ENCODE peak calls at places on chromosomes 6 and 20, in four cellular contexts. C, H, X and G are unnamed samples.

GRCh38 chr6:137112067-137112355 is 61.4 kb downstream of the IL22RA2 start:
- DNase-seq in C (peak; percentile 33), H (peak; percentile 16), X (no peak), G (no peak)

GRCh38 chr6:28884423-28885148 is 39.2 kb downstream of the TRIM27 start:
- DNase-seq in C (no peak), H (no peak), X (no peak), G (no peak)

GRCh38 chr6:156031516-156031915 is 575.9 kb upstream of the NOX3 start:
- DNase-seq in C (no peak), H (no peak), X (no peak), G (no peak)

GRCh38 chr6:35602133-35602946 is 86.4 kb downstream of the FKBP5 start:
- DNase-seq in C (peak; percentile 66), H (no peak), X (no peak), G (no peak)

GRCh38 chr6:100612101-100612500 is 147.4 kb upstream of the SIM1 start:
- DNase-seq in C (no peak), H (no peak), X (no peak), G (no peak)

GRCh38 chr6:97864366-97864765 is 581.4 kb upstream of the MMS22L start:
- DNase-seq in C (peak; percentile 34), H (no peak), X (no peak), G (no peak)

GRCh38 chr20:34316191-34316814 is 13.1 kb upstream of the AHCY start:
- DNase-seq in C (peak; percentile 29), H (no peak), X (no peak), G (no peak)

GRCh38 chr6:18148304-18149025 is 6.4 kb downstream of the TPMT start:
- DNase-seq in C (peak; percentile 92), H (no peak), X (no peak), G (no peak)

GRCh38 chr6:33236852-33237251 is 28.6 kb downstream of the RING1 start:
- DNase-seq in C (no peak), H (no peak), X (no peak), G (no peak)

GRCh38 chr6:38095054-38095453 is 275.5 kb downstream of the ZFAND3 start:
- DNase-seq in C (peak; percentile 62), H (no peak), X (no peak), G (no peak)

GRCh38 chr6:155832596-155832995 is 377.0 kb upstream of the NOX3 start:
- DNase-seq in C (peak; percentile 73), H (no peak), X (no peak), G (no peak)

GRCh38 chr20:59001068-59001448 is 6.0 kb downstream of the CTSZ start:
- DNase-seq in C (no peak), H (no peak), X (no peak), G (no peak)

GRCh38 chr6:84074988-84075781 is 41.6 kb downstream of the MRAP2 start:
- DNase-seq in C (no peak), H (peak; percentile 9), X (no peak), G (peak; percentile 21)

GRCh38 chr6:136123464-136123863 is 126.6 kb downstream of the MTFR2 start:
- DNase-seq in C (peak; percentile 56), H (no peak), X (no peak), G (no peak)

GRCh38 chr20:13294522-13294921 is 73.4 kb downstream of the ISM1 start:
- DNase-seq in C (no peak), H (no peak), X (no peak), G (no peak)

GRCh38 chr20:24605937-24606455 is 136.6 kb downstream of the SYNDIG1 start:
- DNase-seq in C (no peak), H (no peak), X (no peak), G (no peak)

GRCh38 chr6:75504902-75505233 is 11.3 kb upstream of the FILIP1 start:
- DNase-seq in C (no peak), H (peak; percentile 21), X (no peak), G (no peak)

GRCh38 chr6:168016756-168017525 is 19.5 kb downstream of the KIF25 start:
- DNase-seq in C (peak; percentile 34), H (no peak), X (peak; percentile 8), G (no peak)

GRCh38 chr20:32845786-32846185 is 12.9 kb upstream of the EFCAB8 start:
- DNase-seq in C (no peak), H (no peak), X (no peak), G (no peak)

GRCh38 chr6:83341765-83342164 is 89.1 kb downstream of the ME1 start:
- DNase-seq in C (no peak), H (no peak), X (no peak), G (no peak)

GRCh38 chr6:2324166-2324953 is 79.0 kb upstream of the GMDS start:
- DNase-seq in C (no peak), H (no peak), X (no peak), G (no peak)

GRCh38 chr6:15464211-15464725 is 198.6 kb downstream of the DTNBP1 start:
- DNase-seq in C (no peak), H (no peak), X (no peak), G (no peak)

GRCh38 chr20:2984956-2985661 is 58.3 kb upstream of the GNRH2 start:
- DNase-seq in C (peak; percentile 66), H (no peak), X (no peak), G (no peak)

GRCh38 chr6:5652738-5653137 is 354.0 kb downstream of the NRN1 start:
- DNase-seq in C (no peak), H (no peak), X (no peak), G (no peak)

GRCh38 chr6:155248021-155249001 is 15.5 kb upstream of the CLDN20 start:
- DNase-seq in C (peak; percentile 56), H (peak; percentile 49), X (no peak), G (peak; percentile 39)

GRCh38 chr6:113600556-113601339 is 256.4 kb upstream of the MARCKS start:
- DNase-seq in C (no peak), H (no peak), X (no peak), G (no peak)

GRCh38 chr20:49878977-49879376 is 36.4 kb downstream of the SPATA2 start:
- DNase-seq in C (no peak), H (no peak), X (no peak), G (no peak)

GRCh38 chr20:11098888-11099287 is 425.1 kb upstream of the JAG1 start:
- DNase-seq in C (no peak), H (no peak), X (no peak), G (no peak)

GRCh38 chr6:138550346-138550767 is 51.1 kb upstream of the NHSL1 start:
- DNase-seq in C (no peak), H (no peak), X (no peak), G (no peak)

GRCh38 chr20:17648306-17648646 is 33.8 kb downstream of the RRBP1 start:
- DNase-seq in C (no peak), H (peak; percentile 63), X (no peak), G (peak; percentile 38)

GRCh38 chr20:17646209-17646717 is 35.8 kb downstream of the RRBP1 start:
- DNase-seq in C (no peak), H (peak; percentile 78), X (no peak), G (peak; percentile 71)

GRCh38 chr20:17647391-17648305 is 34.4 kb downstream of the RRBP1 start:
- DNase-seq in C (no peak), H (peak; percentile 6), X (no peak), G (no peak)

GRCh38 chr20:17645546-17646208 is 36.4 kb downstream of the RRBP1 start:
- DNase-seq in C (no peak), H (peak; percentile 8), X (no peak), G (no peak)

DNA sequence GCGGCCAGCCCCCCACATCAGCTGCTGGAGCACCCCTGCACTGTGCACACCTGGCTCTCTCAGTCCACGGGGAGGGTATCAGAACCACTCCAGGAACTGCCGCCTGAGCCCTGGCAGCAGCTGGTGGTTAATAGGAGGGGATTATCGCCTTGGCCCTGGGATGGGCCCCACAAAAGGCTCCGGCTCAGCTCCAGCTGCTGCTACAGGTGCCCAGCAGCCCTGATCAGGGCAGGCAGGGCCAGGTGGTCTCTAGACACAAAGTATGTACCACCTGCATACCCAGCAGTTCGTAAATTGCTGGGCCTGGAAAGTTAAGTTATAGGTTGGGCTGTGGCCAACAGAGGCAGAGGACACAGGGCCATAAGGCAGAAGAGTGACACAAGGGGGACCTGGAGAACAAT is 35.1 kb downstream of the RRBP1 start:
- DNase-seq in C (no peak), H (no peak), X (no peak), G (no peak)
- H3K4me1 ChIP-seq in C (peaks cover 24% of the 10 kb centered on the region), H (peaks cover 42% of the 10 kb centered on the region), X (peaks cover 80% of the 10 kb centered on the region), G (peaks cover 46% of the 10 kb centered on the region)

GRCh38 chr6:36967757-36968156 is 13.2 kb downstream of the PI16 start:
- DNase-seq in C (no peak), H (no peak), X (no peak), G (no peak)
- H3K4me1 ChIP-seq in C (no peaks in the 10 kb centered on the region), H (no peaks in the 10 kb centered on the region), X (no peaks in the 10 kb centered on the region), G (peaks cover 1% of the 10 kb centered on the region)

DNA sequence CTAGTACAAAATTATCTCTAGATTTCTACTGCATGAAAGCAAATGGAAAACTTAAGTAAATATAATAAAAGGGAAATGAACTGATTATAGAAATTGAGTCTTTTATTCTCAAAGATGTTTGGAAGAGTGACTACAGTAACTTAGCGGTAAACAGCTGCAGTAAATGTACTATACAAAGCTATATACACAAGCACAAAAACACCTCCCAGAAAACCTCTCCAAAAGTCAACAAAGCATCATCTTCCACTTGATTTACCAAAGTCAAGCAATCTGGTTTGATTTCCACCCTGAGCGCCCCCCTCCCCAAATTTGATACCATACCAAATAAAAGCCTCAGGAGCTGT is 142.1 kb upstream of the SHLD1 start:
- DNase-seq in C (no peak), H (no peak), X (no peak), G (no peak)
- H3K4me1 ChIP-seq in C (peaks cover 8% of the 10 kb centered on the region), H (peaks cover 16% of the 10 kb centered on the region), X (peaks cover 25% of the 10 kb centered on the region), G (peaks cover 6% of the 10 kb centered on the region)

DNA sequence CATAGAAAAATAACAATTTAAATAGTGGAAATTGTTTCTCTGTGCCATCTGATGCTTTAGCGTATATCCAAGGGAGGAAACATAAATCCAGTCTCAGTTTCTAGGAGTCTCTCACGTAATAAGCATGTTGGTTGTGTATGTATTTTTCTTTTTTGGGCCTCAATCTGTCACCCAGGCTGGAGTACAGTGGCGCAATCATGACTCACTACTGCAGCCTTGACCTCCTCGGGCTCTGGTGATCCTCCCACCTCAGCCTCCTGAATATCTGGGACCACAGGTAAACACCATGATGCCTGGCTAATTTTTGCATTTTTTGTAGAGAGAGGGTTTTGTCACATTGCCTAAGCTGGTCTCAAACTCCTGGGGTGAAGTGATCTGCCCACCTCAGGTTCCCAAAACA is 78.6 kb upstream of the PLN start:
- DNase-seq in C (no peak), H (peak; percentile 60), X (no peak), G (no peak)
- H3K4me1 ChIP-seq in C (no peaks in the 10 kb centered on the region), H (no peaks in the 10 kb centered on the region), X (no peaks in the 10 kb centered on the region), G (no peaks in the 10 kb centered on the region)